ENCODE peak calls at places on chromosomes 16 and 17, in eight cellular contexts. E is suprapubic skin; D is mesendoderm; P is colonic mucosa; A is A673; Z is CD8-positive, alpha-beta T cell; X is SJSA1; S is uterus. U is an unnamed sample.

GRCh38 chr16:81237282-81237681 is 1.2 kb upstream of the BCO1 start:
- DNase-seq in Z (no peak), X (no peak), E (no peak), S (peak; percentile 62), D (no peak), A (no peak), P (peak; percentile 37), U (no peak)

GRCh38 chr16:69485816-69486215 is 61.4 kb downstream of the CYB5B start:
- DNase-seq in E (no peak), Z (no peak), A (no peak), X (no peak), S (no peak), P (no peak), D (no peak), U (no peak)

GRCh38 chr17:12613566-12613965 is 52.1 kb upstream of the MYOCD start:
- DNase-seq in D (peak; percentile 59), E (no peak), A (no peak), P (no peak), X (peak; percentile 84), Z (no peak), S (no peak), U (no peak)

GRCh38 chr16:57536306-57537193 is at the start of gene CCDC102A:
- DNase-seq in P (peak; percentile 42), A (peak; percentile 62), D (peak; percentile 46), S (no peak), X (peak; percentile 46), Z (peak; percentile 54), E (peak; percentile 80), U (peak; percentile 65)

GRCh38 chr16:8677481-8677880 is 3.1 kb downstream of the ABAT start:
- DNase-seq in A (no peak), X (no peak), P (no peak), Z (no peak), D (no peak), E (no peak), S (no peak), U (no peak)

GRCh38 chr16:88962478-88963152 is 14.4 kb downstream of the CBFA2T3 start:
- DNase-seq in E (no peak), P (no peak), Z (no peak), D (no peak), X (no peak), S (no peak), A (no peak), U (no peak)

GRCh38 chr16:89142474-89143197 is 28.9 kb upstream of the CDH15 start:
- DNase-seq in D (no peak), Z (no peak), P (peak; percentile 44), X (no peak), E (no peak), S (no peak), A (no peak), U (peak; percentile 45)

GRCh38 chr16:87931504-87931903 is 4.8 kb downstream of the CA5A start:
- DNase-seq in S (no peak), A (no peak), D (no peak), Z (no peak), P (no peak), X (no peak), E (no peak), U (no peak)

GRCh38 chr16:66020642-66021041 is 345.8 kb upstream of the CDH5 start:
- DNase-seq in D (no peak), X (no peak), S (no peak), Z (no peak), E (no peak), A (no peak), P (no peak), U (no peak)

GRCh38 chr17:32692179-32692578 is 184.7 kb downstream of the MYO1D start:
- DNase-seq in P (no peak), X (no peak), D (no peak), Z (no peak), A (no peak), S (no peak), E (no peak), U (no peak)

GRCh38 chr16:60413969-60414368 is 1622.3 kb downstream of the CDH8 start:
- DNase-seq in A (no peak), X (no peak), D (no peak), S (no peak), E (no peak), P (no peak), Z (no peak), U (no peak)

GRCh38 chr17:37118738-37119137 is 170.0 kb downstream of the AATF start:
- DNase-seq in P (no peak), E (no peak), A (no peak), Z (no peak), D (no peak), S (no peak), X (no peak), U (no peak)

GRCh38 chr16:75198135-75198600 is 8.8 kb downstream of the CTRB2 start:
- DNase-seq in D (no peak), E (peak; percentile 67), Z (no peak), X (no peak), S (peak; percentile 17), A (peak; percentile 26), P (no peak), U (no peak)

GRCh38 chr17:55830210-55830609 is 79.4 kb downstream of the PCTP start:
- DNase-seq in A (no peak), D (no peak), E (no peak), S (no peak), X (no peak), Z (no peak), P (no peak), U (no peak)

GRCh38 chr16:85988723-85989313 is 89.9 kb downstream of the IRF8 start:
- DNase-seq in D (no peak), S (no peak), Z (no peak), X (no peak), A (no peak), E (no peak), P (no peak), U (peak; percentile 30)

DNA sequence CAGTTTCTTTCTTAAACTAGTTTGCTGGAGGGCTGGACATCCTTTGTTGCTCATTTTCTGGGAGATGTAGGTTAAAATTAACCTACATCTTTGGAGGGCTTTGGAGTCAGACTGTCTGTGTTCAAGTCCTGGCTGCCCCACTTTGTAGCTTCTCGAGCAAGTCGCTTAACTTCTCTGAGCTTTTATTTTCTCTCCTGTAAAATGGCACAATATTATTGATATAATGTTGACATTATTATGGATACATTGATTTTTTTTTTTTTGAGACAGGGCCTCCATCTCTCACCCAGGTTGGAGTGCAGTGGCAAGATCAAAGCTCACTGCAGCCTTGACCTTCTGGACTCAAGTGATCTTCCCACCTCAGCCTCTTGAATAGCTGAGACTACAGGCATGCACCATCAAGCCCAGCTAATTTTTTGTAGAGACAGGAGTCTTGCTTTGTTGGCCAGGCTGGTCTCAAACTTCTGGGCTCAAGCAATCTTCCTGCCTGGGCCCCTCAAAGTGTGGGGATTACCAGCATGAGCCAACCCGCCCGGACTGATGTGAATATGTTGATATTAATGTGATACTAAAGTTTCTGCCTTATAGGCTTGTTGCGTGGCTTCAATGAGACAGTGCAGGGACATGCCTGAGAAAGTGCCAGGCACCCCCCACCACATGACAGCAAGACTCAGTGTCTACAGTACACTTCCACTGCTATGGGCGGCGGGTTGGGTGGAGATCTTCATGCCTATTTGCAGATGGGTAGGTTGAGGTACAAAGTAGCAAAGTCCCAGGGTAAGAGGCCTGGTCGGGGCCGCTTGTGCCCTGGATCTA is 31.6 kb upstream of the RMI2 start:
- DNase-seq in P (no peak), Z (no peak), X (no peak), A (no peak), D (no peak), S (no peak), E (no peak), U (no peak)
- H3K4me3 ChIP-seq in P (no peak overlapping the region), Z (no peak overlapping the region), X (no peak overlapping the region), A (no peak overlapping the region), D (no peak overlapping the region), S (no peak overlapping the region), E (no peak overlapping the region), U (no peak overlapping the region)

GRCh38 chr17:40337351-40337750 is 27.2 kb downstream of the GJD3 start:
- DNase-seq in P (no peak), E (no peak), Z (no peak), D (no peak), S (no peak), A (no peak), X (no peak), U (no peak)
- H3K4me1 ChIP-seq in P (peaks cover 13% of the 10 kb centered on the region), E (peaks cover 95% of the 10 kb centered on the region), Z (peaks cover 66% of the 10 kb centered on the region), D (no peaks in the 10 kb centered on the region), S (peaks cover 24% of the 10 kb centered on the region), A (no peaks in the 10 kb centered on the region), X (peaks cover 50% of the 10 kb centered on the region), U (peaks cover 3% of the 10 kb centered on the region)

GRCh38 chr17:42843358-42843934 is 934 bp upstream of the AOC2 start:
- DNase-seq in X (no peak), Z (no peak), D (peak; percentile 74), P (peak; percentile 48), E (no peak), A (peak; percentile 45), S (no peak), U (no peak)
- H3K27ac ChIP-seq in X (no peak overlapping the region), Z (no peak overlapping the region), D (no peak overlapping the region), P (no peak overlapping the region), E (no peak overlapping the region), A (no peak overlapping the region), S (no peak overlapping the region), U (no peak overlapping the region)

GRCh38 chr17:50558955-50559614 is 1.4 kb upstream of the CACNA1G start:
- DNase-seq in S (peak; percentile 41), X (no peak), Z (no peak), A (peak; percentile 71), P (peak; percentile 29), D (peak; percentile 85), E (no peak), U (no peak)
- H3K4me3 ChIP-seq in S (peak overlapping the region; percentile 0), X (no peak overlapping the region), Z (peak overlapping the region; percentile 47), A (peak overlapping the region; percentile 59), P (no peak overlapping the region), D (peak overlapping the region; percentile 46), E (peak overlapping the region; percentile 71), U (no peak overlapping the region)

DNA sequence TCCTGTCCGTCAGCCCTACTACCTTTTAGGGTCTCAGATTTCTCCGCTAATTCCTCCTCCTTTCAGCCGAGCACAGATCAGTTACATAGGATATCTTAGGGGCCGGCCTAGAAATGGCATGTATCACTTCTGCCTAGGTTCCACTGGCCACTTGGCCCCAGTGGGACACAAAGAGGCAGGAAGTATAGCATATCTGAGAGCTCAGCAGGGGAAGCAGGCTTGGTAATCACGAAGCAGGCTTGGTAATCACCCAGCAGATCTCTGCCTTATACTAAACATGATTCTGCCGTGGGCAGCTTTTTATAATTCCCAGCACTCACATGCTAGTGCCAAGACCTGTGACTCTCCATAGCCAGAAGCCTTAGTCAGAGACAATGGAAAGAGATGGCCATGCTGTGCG is 59.7 kb upstream of the CACNG5 start:
- DNase-seq in Z (no peak), D (peak; percentile 75), X (no peak), S (no peak), P (no peak), E (peak; percentile 26), A (peak; percentile 11), U (no peak)
- H3K4me1 ChIP-seq in Z (no peaks in the 10 kb centered on the region), D (peaks cover 9% of the 10 kb centered on the region), X (no peaks in the 10 kb centered on the region), S (no peaks in the 10 kb centered on the region), P (peaks cover 4% of the 10 kb centered on the region), E (no peaks in the 10 kb centered on the region), A (peaks cover 17% of the 10 kb centered on the region), U (no peaks in the 10 kb centered on the region)